ENCODE peak calls at places on chromosomes 6 and 20, in six cellular contexts. H, F, E, R, T and M are unnamed samples.

GRCh38 chr6:118815495-118815894 is 78.5 kb upstream of the ASF1A start:
- DNase-seq in F (no peak), E (no peak), R (no peak), T (no peak), H (no peak), M (no peak)

GRCh38 chr20:44616604-44616964 is 34.2 kb downstream of the PKIG start:
- DNase-seq in H (no peak), F (no peak), T (no peak), R (no peak), E (no peak), M (no peak)

GRCh38 chr6:85275338-85275985 is 174.4 kb upstream of the NT5E start:
- DNase-seq in T (no peak), E (no peak), R (no peak), H (no peak), F (no peak), M (no peak)

GRCh38 chr20:61166324-61166723 is 85.7 kb upstream of the CDH4 start:
- DNase-seq in T (no peak), H (no peak), F (no peak), E (no peak), R (no peak), M (no peak)

GRCh38 chr6:128570439-128571063 is 50.2 kb upstream of the PTPRK start:
- DNase-seq in E (no peak), H (no peak), F (no peak), R (no peak), T (no peak), M (no peak)

GRCh38 chr20:60034231-60035110 is 76.2 kb downstream of the CDH26 start:
- DNase-seq in H (no peak), R (no peak), T (no peak), F (no peak), E (no peak), M (no peak)

GRCh38 chr6:36897629-36898028 is 11.9 kb downstream of the C6orf89 start:
- DNase-seq in R (peak), T (peak), H (no peak), F (no peak), E (no peak), M (no peak)

GRCh38 chr20:9444921-9445320 is 69.5 kb upstream of the LAMP5 start:
- DNase-seq in T (no peak), R (no peak), E (no peak), F (no peak), H (no peak), M (no peak)

GRCh38 chr6:30876039-30876730 is 8.1 kb upstream of the DDR1 start:
- DNase-seq in H (no peak), R (no peak), F (no peak), T (no peak), E (no peak), M (no peak)

GRCh38 chr6:25745836-25746235 is 8.7 kb upstream of the SLC17A4 start:
- DNase-seq in T (no peak), H (no peak), E (no peak), R (no peak), F (no peak), M (no peak)